ENCODE peak calls at places on chromosomes 3 and 15, in four cellular contexts. P is hypothalamus, B is iPS-NIHi11, C is fibroblast of the aortic adventitia. H is an unnamed sample.

GRCh38 chr3:54087581-54088410 is 34.6 kb upstream of the CACNA2D3 start:
- DNase-seq in C (no peak), P (no peak), B (peak), H (no peak)

GRCh38 chr3:193347507-193348501 is 30.7 kb downstream of the ATP13A5 start:
- DNase-seq in B (no peak), C (no peak), P (no peak), H (no peak)

GRCh38 chr3:27431116-27431515 is 53.1 kb downstream of the SLC4A7 start:
- DNase-seq in P (no peak), C (peak), B (peak), H (no peak)

GRCh38 chr3:46489875-46490274 is 7.9 kb upstream of the RTP3 start:
- DNase-seq in B (no peak), C (peak), P (no peak), H (no peak)

GRCh38 chr3:13420051-13420816 is at the start of gene NUP210:
- DNase-seq in B (peak), C (no peak), P (peak), H (no peak)

GRCh38 chr3:38349684-38350359 is 3.2 kb downstream of the XYLB start:
- DNase-seq in C (peak), B (no peak), P (no peak), H (no peak)

GRCh38 chr15:100053476-100054121 is 288.2 kb downstream of the ADAMTS17 start:
- DNase-seq in B (no peak), C (no peak), P (no peak), H (peak)

GRCh38 chr3:195057716-195058115 is 213.2 kb downstream of the XXYLT1 start:
- DNase-seq in B (no peak), P (no peak), C (no peak), H (no peak)

GRCh38 chr15:66931768-66932633 is 133.4 kb upstream of the SMAD3 start:
- DNase-seq in C (peak), P (no peak), B (peak), H (no peak)

GRCh38 chr15:70508561-70509281 is 254.6 kb downstream of the UACA start:
- DNase-seq in C (peak), P (no peak), B (no peak), H (no peak)

GRCh38 chr3:43624619-43625305 is 3.0 kb upstream of the ANO10 start:
- DNase-seq in P (no peak), C (no peak), B (no peak), H (no peak)

GRCh38 chr3:161355508-161355907 is 15.8 kb downstream of the SPTSSB start:
- DNase-seq in P (no peak), B (no peak), C (no peak), H (no peak)

GRCh38 chr3:50230106-50230832 is 5.7 kb upstream of the GNAI2 start:
- DNase-seq in C (no peak), B (no peak), P (no peak), H (no peak)

GRCh38 chr3:188589056-188589455 is 435.1 kb downstream of the LPP start:
- DNase-seq in C (no peak), B (no peak), P (no peak), H (no peak)

GRCh38 chr3:184559336-184559735 is 2.2 kb upstream of the EPHB3 start:
- DNase-seq in C (no peak), P (no peak), B (no peak), H (no peak)

H was measured in osteocyte.